ENCODE peak calls at places on chromosomes 7 and 10, in five cellular contexts. H is AG04450, M is H1, C is uterus, E is right atrium auricular region. Y is an unnamed sample.

GRCh38 chr7:26538683-26539082 is 247.0 kb downstream of the SNX10 start:
- DNase-seq in H (no peak), M (no peak), C (no peak), E (no peak), Y (no peak)

GRCh38 chr7:129169705-129170319 is 18.6 kb upstream of the SMO start:
- DNase-seq in H (no peak), M (no peak), C (no peak), E (no peak), Y (no peak)

GRCh38 chr7:70355591-70356323 is 757.5 kb downstream of the AUTS2 start:
- DNase-seq in H (no peak), M (no peak), C (no peak), E (no peak), Y (no peak)

GRCh38 chr7:5421626-5422323 is 1.9 kb downstream of the TNRC18 start:
- DNase-seq in H (no peak), M (no peak), C (peak), E (peak), Y (peak)

GRCh38 chr10:90417056-90417455 is 440.8 kb downstream of the HTR7 start:
- DNase-seq in H (peak), M (no peak), C (no peak), E (no peak), Y (no peak)

GRCh38 chr10:89738551-89739209 is 37.3 kb downstream of the KIF20B start:
- DNase-seq in H (no peak), M (no peak), C (no peak), E (no peak), Y (no peak)

GRCh38 chr10:556971-557370 is 132.5 kb downstream of the DIP2C start:
- DNase-seq in H (no peak), M (no peak), C (no peak), E (no peak), Y (no peak)

GRCh38 chr7:102045681-102046372 is 228.4 kb downstream of the CUX1 start:
- DNase-seq in H (no peak), M (no peak), C (no peak), E (no peak), Y (no peak)

GRCh38 chr10:8279598-8279997 is 225.1 kb downstream of the GATA3 start:
- DNase-seq in H (no peak), M (no peak), C (no peak), E (no peak), Y (no peak)

GRCh38 chr10:98676895-98677294 is 230.2 kb upstream of the HPS1 start:
- DNase-seq in H (no peak), M (no peak), C (no peak), E (no peak), Y (no peak)

GRCh38 chr7:99614495-99614894 is 2.3 kb upstream of the ZSCAN25 start:
- DNase-seq in H (no peak), M (no peak), C (no peak), E (peak), Y (no peak)

GRCh38 chr10:36608866-36609265 is 516.5 kb upstream of the ANKRD30A start:
- DNase-seq in H (no peak), M (no peak), C (no peak), E (no peak), Y (no peak)

GRCh38 chr10:16853201-16853600 is 36.0 kb upstream of the RSU1 start:
- DNase-seq in H (no peak), M (no peak), C (no peak), E (no peak), Y (no peak)

GRCh38 chr7:140326116-140326928 is 72.0 kb downstream of the SLC37A3 start:
- DNase-seq in H (peak), M (no peak), C (peak), E (peak), Y (peak)

GRCh38 chr7:158676898-158677297 is 27.7 kb downstream of the NCAPG2 start:
- DNase-seq in H (no peak), M (no peak), C (no peak), E (no peak), Y (no peak)

GRCh38 chr7:94417921-94418320 is 23.2 kb downstream of the COL1A2 start:
- DNase-seq in H (no peak), M (no peak), C (no peak), E (no peak), Y (no peak)

GRCh38 chr7:42671627-42672026 is 240.2 kb downstream of the C7orf25 start:
- DNase-seq in H (no peak), M (no peak), C (no peak), E (no peak), Y (no peak)

GRCh38 chr7:140694592-140694991 is 1.9 kb upstream of the NDUFB2 start:
- DNase-seq in H (no peak), M (no peak), C (no peak), E (peak), Y (no peak)

GRCh38 chr7:151755131-151755787 is 121.7 kb downstream of the PRKAG2 start:
- DNase-seq in H (peak), M (no peak), C (peak), E (no peak), Y (no peak)

GRCh38 chr7:142478479-142479220 is 220.8 kb upstream of the PRSS58 start:
- DNase-seq in H (no peak), M (no peak), C (no peak), E (no peak), Y (no peak)

GRCh38 chr7:90266808-90267207 is 21.8 kb downstream of the CFAP69 start:
- DNase-seq in H (no peak), M (no peak), C (no peak), E (no peak), Y (peak)

GRCh38 chr10:43024524-43024923 is 52.3 kb upstream of the RET start:
- DNase-seq in H (no peak), M (no peak), C (no peak), E (no peak), Y (no peak)

GRCh38 chr7:63067897-63068585 is 930.6 kb upstream of the ZNF722 start:
- DNase-seq in H (no peak), M (no peak), C (peak), E (peak), Y (no peak)

GRCh38 chr7:90749774-90750173 is 153.7 kb downstream of the CDK14 start:
- DNase-seq in H (no peak), M (no peak), C (no peak), E (no peak), Y (no peak)

GRCh38 chr10:129706523-129706922 is 239.5 kb downstream of the MGMT start:
- DNase-seq in H (no peak), M (no peak), C (no peak), E (no peak), Y (no peak)

GRCh38 chr7:68038621-68039314 is 1042.1 kb downstream of the TYW1 start:
- DNase-seq in H (no peak), M (no peak), C (no peak), E (no peak), Y (no peak)

GRCh38 chr10:95419399-95419798 is 128.6 kb upstream of the PDLIM1 start:
- DNase-seq in H (no peak), M (no peak), C (no peak), E (no peak), Y (no peak)

GRCh38 chr7:5682889-5683670 is 98.4 kb downstream of the RNF216 start:
- DNase-seq in H (no peak), M (no peak), C (no peak), E (no peak), Y (no peak)

GRCh38 chr7:1103009-1103788 is 15.3 kb downstream of the GPER1 start:
- DNase-seq in H (no peak), M (no peak), C (no peak), E (no peak), Y (no peak)

GRCh38 chr10:51694369-51694768 is 5.0 kb downstream of the CSTF2T start:
- DNase-seq in H (no peak), M (no peak), C (no peak), E (no peak), Y (no peak)

GRCh38 chr10:112650588-112651030 is 203.6 kb downstream of the VTI1A start:
- DNase-seq in H (no peak), M (no peak), C (no peak), E (no peak), Y (no peak)

GRCh38 chr10:132434405-132435005 is 37.5 kb downstream of the PWWP2B start:
- DNase-seq in H (no peak), M (no peak), C (no peak), E (no peak), Y (no peak)

GRCh38 chr10:27355918-27356573 is 115.4 kb upstream of the ACBD5 start:
- DNase-seq in H (no peak), M (no peak), C (no peak), E (no peak), Y (no peak)

GRCh38 chr10:128573236-128573800 is 447.1 kb upstream of the MKI67 start:
- DNase-seq in H (no peak), M (no peak), C (no peak), E (no peak), Y (no peak)

GRCh38 chr10:87660484-87661133 is 931 bp downstream of the PAPSS2 start:
- DNase-seq in H (no peak), M (no peak), C (peak), E (peak), Y (peak)

GRCh38 chr10:5625992-5626777 is 40.2 kb downstream of the ASB13 start:
- DNase-seq in H (no peak), M (no peak), C (no peak), E (no peak), Y (no peak)

GRCh38 chr10:103895458-103896186 is 22.4 kb downstream of the STN1 start:
- DNase-seq in H (no peak), M (no peak), C (peak), E (no peak), Y (no peak)

DNA sequence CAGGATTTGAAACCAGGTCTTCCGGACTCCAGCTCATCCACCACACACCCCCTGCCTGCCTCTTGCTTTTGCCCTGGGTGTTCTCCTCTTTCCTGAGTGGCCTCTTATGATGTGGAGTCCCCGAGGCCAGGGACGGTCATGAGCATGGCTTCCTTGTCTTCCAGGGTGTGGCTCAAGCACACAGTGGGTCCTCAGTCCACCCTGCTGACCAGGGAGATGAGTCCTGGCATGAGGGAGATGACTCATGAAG is 32.8 kb downstream of the DNAJB12 start:
- DNase-seq in H (no peak), M (no peak), C (no peak), E (no peak), Y (no peak)
- H3K27ac ChIP-seq in H (peak), M (no peak), C (no peak), E (no peak), Y (no peak)

GRCh38 chr10:32041290-32042028 is 14.8 kb downstream of the KIF5B start:
- DNase-seq in H (no peak), M (no peak), C (no peak), E (no peak), Y (no peak)
- H3K27ac ChIP-seq in H (no peak), M (no peak), C (no peak), E (peak), Y (no peak)

GRCh38 chr7:16392990-16393523 is 28.3 kb downstream of the CRPPA start:
- DNase-seq in H (no peak), M (no peak), C (no peak), E (no peak), Y (no peak)
- H3K27ac ChIP-seq in H (no peak), M (no peak), C (no peak), E (no peak), Y (no peak)

GRCh38 chr7:74027683-74028320 is at the start of gene ELN:
- DNase-seq in H (no peak), M (no peak), C (peak), E (peak), Y (peak)

GRCh38 chr7:74027124-74027682 is 770 bp upstream of the ELN start:
- DNase-seq in H (no peak), M (no peak), C (no peak), E (no peak), Y (no peak)

GRCh38 chr7:74029094-74029785 is 1.3 kb downstream of the ELN start:
- DNase-seq in H (no peak), M (no peak), C (peak), E (no peak), Y (no peak)

GRCh38 chr7:74029991-74030415 is 2.0 kb downstream of the ELN start:
- DNase-seq in H (no peak), M (no peak), C (peak), E (no peak), Y (peak)

GRCh38 chr7:74028321-74028812 is 394 bp downstream of the ELN start:
- DNase-seq in H (no peak), M (no peak), C (no peak), E (no peak), Y (no peak)
- H3K27ac ChIP-seq in H (no peak), M (no peak), C (peak), E (peak), Y (peak)

GRCh38 chr7:81770823-81771222 is 976 bp upstream of the HGF start:
- DNase-seq in H (no peak), M (no peak), C (no peak), E (no peak), Y (no peak)
- H3K27ac ChIP-seq in H (no peak), M (no peak), C (peak), E (peak), Y (no peak)

GRCh38 chr7:30912986-30913671 is 1.5 kb downstream of the AQP1 start:
- DNase-seq in H (no peak), M (no peak), C (no peak), E (no peak), Y (no peak)

GRCh38 chr7:30911561-30911969 is at the start of gene AQP1:
- DNase-seq in H (no peak), M (no peak), C (peak), E (peak), Y (peak)

GRCh38 chr7:30912454-30912985 is 867 bp downstream of the AQP1 start:
- DNase-seq in H (no peak), M (no peak), C (no peak), E (no peak), Y (no peak)

GRCh38 chr7:30911133-30911532 is 520 bp upstream of the AQP1 start:
- DNase-seq in H (no peak), M (no peak), C (no peak), E (no peak), Y (no peak)

GRCh38 chr7:30912021-30912420 is 368 bp downstream of the AQP1 start:
- DNase-seq in H (no peak), M (no peak), C (no peak), E (no peak), Y (no peak)
- H3K27ac ChIP-seq in H (no peak), M (no peak), C (peak), E (peak), Y (no peak)

DNA sequence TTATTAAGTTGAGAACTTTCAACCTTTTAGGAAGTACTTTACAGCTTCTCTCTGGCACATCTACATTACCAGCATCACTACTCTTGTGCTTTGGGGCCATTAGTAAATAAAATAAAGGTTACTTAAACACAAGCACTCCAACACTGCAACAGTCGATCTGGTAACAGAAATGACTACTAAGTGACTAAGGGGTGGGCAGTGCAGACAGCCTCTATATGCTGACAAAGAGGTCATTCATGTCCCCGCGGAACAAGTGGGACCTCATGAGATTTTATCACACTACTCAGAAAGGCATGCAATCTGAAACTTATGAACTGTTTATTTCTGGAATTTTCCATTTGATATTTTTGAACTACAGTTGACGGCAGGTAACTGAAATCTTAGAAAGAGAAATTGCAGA is 111.3 kb upstream of the DNAJB12 start:
- DNase-seq in H (no peak), M (no peak), C (no peak), E (no peak), Y (no peak)
- H3K27ac ChIP-seq in H (no peak), M (no peak), C (no peak), E (no peak), Y (no peak)

GRCh38 chr10:20596911-20597310 is 300.2 kb downstream of the NEBL start:
- DNase-seq in H (no peak), M (no peak), C (no peak), E (no peak), Y (no peak)

GRCh38 chr10:20598590-20598989 is 298.5 kb downstream of the NEBL start:
- DNase-seq in H (peak), M (peak), C (peak), E (peak), Y (peak)

GRCh38 chr10:20593649-20594048 is 303.5 kb downstream of the NEBL start:
- DNase-seq in H (no peak), M (no peak), C (no peak), E (no peak), Y (no peak)

GRCh38 chr10:20596065-20596760 is 300.9 kb downstream of the NEBL start:
- DNase-seq in H (no peak), M (no peak), C (no peak), E (no peak), Y (no peak)
- H3K27ac ChIP-seq in H (no peak), M (no peak), C (no peak), E (peak), Y (no peak)

Y was measured in ovary.